ENCODE peak calls at places on chromosomes 3 and 15, in seven cellular contexts. B is fibroblast of pulmonary artery, L is tibial artery, W is B cell, E is cardiac muscle cell, C is body of pancreas, K is heart right ventricle. P is an unnamed sample.

GRCh38 chr3:159028706-159029105 is 226.9 kb downstream of the MFSD1 start:
- DNase-seq in L (no peak), E (no peak), C (no peak), B (no peak), W (no peak), K (no peak), P (no peak)

GRCh38 chr15:81783586-81783985 is 262.2 kb downstream of the MEX3B start:
- DNase-seq in B (no peak), L (no peak), K (no peak), C (no peak), E (no peak), W (no peak), P (no peak)

GRCh38 chr3:126035362-126036050 is 48.4 kb downstream of the SLC41A3 start:
- DNase-seq in B (no peak), W (no peak), E (no peak), K (no peak), C (no peak), L (peak; percentile 24), P (no peak)

GRCh38 chr3:30426319-30426993 is 179.9 kb upstream of the TGFBR2 start:
- DNase-seq in W (no peak), K (peak; percentile 85), E (peak; percentile 92), B (peak; percentile 84), C (peak; percentile 37), L (peak; percentile 85), P (no peak)

GRCh38 chr15:80695099-80695910 is at the start of gene ABHD17C:
- DNase-seq in E (peak; percentile 74), K (peak; percentile 39), L (peak; percentile 75), C (peak; percentile 71), B (peak; percentile 63), W (peak; percentile 69), P (no peak)

GRCh38 chr3:176799675-176800074 is 397.6 kb downstream of the TBL1XR1 start:
- DNase-seq in B (no peak), L (no peak), E (no peak), W (no peak), K (no peak), C (no peak), P (no peak)

GRCh38 chr3:28109829-28110228 is 131.6 kb upstream of the CMC1 start:
- DNase-seq in L (no peak), C (no peak), K (no peak), E (no peak), W (no peak), B (no peak), P (no peak)

GRCh38 chr15:30042556-30042955 is 40.2 kb upstream of the GOLGA8J start:
- DNase-seq in W (no peak), E (peak; percentile 19), L (no peak), C (no peak), B (peak; percentile 11), K (no peak), P (no peak)

GRCh38 chr3:138915503-138916498 is 31.1 kb downstream of the FOXL2 start:
- DNase-seq in B (peak; percentile 92), L (peak; percentile 95), K (peak; percentile 92), C (peak; percentile 94), E (peak; percentile 95), W (peak; percentile 90), P (peak; percentile 91)

GRCh38 chr15:73955326-73955725 is 29.1 kb downstream of the LOXL1 start:
- DNase-seq in C (no peak), L (peak; percentile 48), B (no peak), W (no peak), E (no peak), K (no peak), P (no peak)

DNA sequence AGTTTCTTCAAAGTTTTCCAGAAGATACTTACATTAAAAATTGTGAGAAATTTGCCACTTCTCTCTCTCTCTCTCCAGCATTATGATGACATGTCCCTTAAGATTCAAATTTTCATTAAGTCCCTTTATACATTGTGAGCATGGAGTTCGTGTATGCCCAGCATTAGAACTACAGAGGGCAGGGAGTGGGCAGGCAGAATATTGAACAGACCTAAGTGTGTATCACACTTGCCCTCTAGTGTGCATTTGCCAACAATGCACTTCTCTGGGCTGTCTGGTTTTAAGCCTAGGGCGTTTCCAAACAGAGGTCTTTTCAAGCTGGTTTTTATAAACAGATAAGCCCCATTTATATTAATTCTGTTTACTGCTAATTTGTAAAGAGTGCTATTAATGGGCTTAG is 28.3 kb upstream of the CMSS1 start:
- DNase-seq in K (peak; percentile 30), B (peak; percentile 80), W (peak; percentile 14), E (peak; percentile 86), C (peak; percentile 29), L (no peak), P (no peak)
- TF ChIP-seq CTCF in K (peak; percentile 67), B (peak; percentile 85), W (peak; percentile 65), E (peak; percentile 78), C (peak; percentile 37), L (peak; percentile 59), P (peak; percentile 47)

GRCh38 chr3:160685144-160685766 is 8.3 kb downstream of the ARL14 start:
- DNase-seq in E (no peak), C (no peak), B (no peak), W (no peak), K (no peak), L (no peak), P (no peak)
- TF ChIP-seq CTCF in E (peak; percentile 41), C (peak; percentile 42), B (peak; percentile 49), W (peak; percentile 13), K (peak; percentile 33), L (no peak), P (peak; percentile 37)

GRCh38 chr3:53051929-53052328 is 6.1 kb upstream of the SFMBT1 start:
- DNase-seq in W (no peak), L (no peak), B (no peak), E (no peak), K (no peak), C (peak; percentile 84), P (no peak)

GRCh38 chr3:53056442-53056841 is 10.6 kb upstream of the SFMBT1 start:
- DNase-seq in L (no peak), B (peak; percentile 13), W (no peak), K (no peak), E (no peak), C (no peak), P (no peak)
- TF ChIP-seq CTCF in L (no peak), B (peak; percentile 40), W (no peak), K (peak; percentile 16), E (no peak), C (no peak), P (no peak)

GRCh38 chr3:82410366-82410765 is 648.9 kb upstream of the GBE1 start:
- DNase-seq in L (no peak), W (no peak), C (no peak), B (no peak), K (no peak), E (no peak), P (no peak)
- TF ChIP-seq CTCF in L (no peak), W (no peak), C (peak; percentile 10), B (no peak), K (no peak), E (no peak), P (no peak)

DNA sequence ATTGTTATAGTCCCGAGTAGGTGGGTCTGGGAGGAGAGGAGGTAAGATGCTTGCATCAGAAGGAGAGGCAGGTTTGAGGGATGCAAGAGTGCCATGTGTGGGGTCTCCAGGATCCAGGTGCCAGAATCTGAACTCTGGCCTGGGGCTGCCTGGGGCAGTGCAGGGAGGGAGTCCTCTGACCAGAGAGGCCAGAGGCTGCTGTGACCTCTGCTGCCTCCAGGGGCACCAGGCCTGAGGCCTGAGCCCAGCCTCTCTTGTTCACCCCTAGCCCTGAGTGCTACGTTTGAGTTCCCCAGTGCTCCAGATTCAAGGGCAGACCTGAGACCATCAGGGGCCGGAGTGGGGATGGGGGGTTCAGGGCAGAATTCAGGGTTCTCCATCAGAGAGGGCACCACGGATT is 7.4 kb downstream of the SLC38A3 start:
- DNase-seq in B (no peak), K (no peak), C (no peak), W (no peak), L (no peak), E (no peak), P (no peak)
- TF ChIP-seq CTCF in B (no peak), K (no peak), C (no peak), W (no peak), L (no peak), E (peak; percentile 7), P (no peak)

DNA sequence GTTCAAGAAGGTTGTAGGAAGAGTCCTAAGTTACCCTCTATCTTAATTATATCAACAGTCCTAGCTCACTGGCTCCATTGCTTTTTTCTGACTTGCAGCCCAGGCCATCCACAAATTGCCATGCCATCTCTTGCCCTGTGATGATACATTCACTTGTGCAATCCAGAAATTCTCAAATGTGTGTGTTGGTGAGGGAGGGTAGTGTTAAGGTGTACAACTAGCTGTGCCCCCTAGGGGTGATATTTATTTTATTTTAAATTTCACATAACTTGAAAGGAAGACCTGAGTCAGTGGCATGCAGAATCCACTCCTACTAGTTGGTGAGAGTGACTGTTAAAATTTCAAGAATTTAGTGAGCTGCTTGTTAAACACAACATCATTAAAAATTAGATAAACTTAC is 156.1 kb upstream of the ANKRD28 start:
- DNase-seq in C (no peak), W (no peak), E (no peak), B (no peak), L (no peak), K (no peak), P (no peak)
- TF ChIP-seq CTCF in C (no peak), W (peak; percentile 29), E (no peak), B (no peak), L (no peak), K (peak; percentile 20), P (no peak)

P was measured in CD14-positive monocyte.